ENCODE peak calls at places on chromosomes 2 and 18, in five cellular contexts. X is central memory CD8-positive, alpha-beta T cell; K is glomerular endothelial cell; O is AG04450; Z is thyroid gland. T is an unnamed sample.

GRCh38 chr18:9838144-9838877 is 47.5 kb upstream of the TXNDC2 start:
- DNase-seq in Z (peak; percentile 77), K (no peak), O (no peak), X (no peak), T (peak; percentile 33)

GRCh38 chr2:48398285-48399135 is 131.4 kb upstream of the STON1 start:
- DNase-seq in K (no peak), Z (no peak), X (no peak), O (no peak), T (no peak)

GRCh38 chr18:6024740-6025139 is 129.4 kb upstream of the TMEM200C start:
- DNase-seq in K (no peak), O (no peak), Z (no peak), X (no peak), T (no peak)

GRCh38 chr18:27423581-27423980 is 238.5 kb upstream of the CHST9 start:
- DNase-seq in X (no peak), Z (no peak), K (no peak), O (no peak), T (no peak)

GRCh38 chr2:170928824-170929685 is at the start of gene GORASP2:
- DNase-seq in X (peak; percentile 93), K (peak; percentile 97), O (peak; percentile 99), Z (peak; percentile 99), T (peak; percentile 98)

GRCh38 chr2:25000503-25001328 is 29.0 kb upstream of the DNAJC27 start:
- DNase-seq in X (no peak), O (peak; percentile 7), K (no peak), Z (no peak), T (no peak)

GRCh38 chr18:59663096-59663495 is 34.1 kb downstream of the CCBE1 start:
- DNase-seq in Z (no peak), O (no peak), K (no peak), X (no peak), T (no peak)

GRCh38 chr2:68487773-68488355 is 20.5 kb downstream of the APLF start:
- DNase-seq in O (no peak), Z (no peak), K (no peak), X (no peak), T (no peak)

GRCh38 chr2:177264209-177264538 is 353 bp downstream of the NFE2L2 start:
- DNase-seq in Z (peak; percentile 52), K (no peak), O (no peak), X (no peak), T (no peak)

GRCh38 chr2:233457356-233457755 is 103.1 kb downstream of the DGKD start:
- DNase-seq in O (no peak), X (no peak), Z (no peak), K (no peak), T (no peak)

GRCh38 chr18:40877096-40877495 is 1077.9 kb upstream of the PIK3C3 start:
- DNase-seq in O (peak; percentile 92), K (peak; percentile 41), X (no peak), Z (no peak), T (no peak)

GRCh38 chr2:240856151-240856980 is 12.3 kb upstream of the AGXT start:
- DNase-seq in X (no peak), Z (no peak), O (no peak), K (no peak), T (peak; percentile 27)

GRCh38 chr2:148531175-148532048 is 113.1 kb upstream of the EPC2 start:
- DNase-seq in O (no peak), K (no peak), X (no peak), Z (no peak), T (no peak)

GRCh38 chr2:55051026-55051866 is 995 bp upstream of the RTN4 start:
- DNase-seq in O (peak; percentile 99), K (peak; percentile 98), Z (peak; percentile 65), X (no peak), T (no peak)

GRCh38 chr2:10752236-10752635 is 30.8 kb downstream of the ATP6V1C2 start:
- DNase-seq in K (no peak), Z (no peak), X (no peak), O (no peak), T (no peak)

GRCh38 chr18:60873708-60874107 is 459.5 kb upstream of the CDH20 start:
- DNase-seq in O (no peak), Z (no peak), K (no peak), X (no peak), T (no peak)

GRCh38 chr18:470661-471501 is 29.6 kb downstream of the COLEC12 start:
- DNase-seq in K (no peak), O (no peak), X (no peak), Z (no peak), T (no peak)

GRCh38 chr2:8571286-8571791 is 110.5 kb upstream of the ID2 start:
- DNase-seq in O (no peak), X (no peak), Z (peak; percentile 37), K (no peak), T (no peak)

GRCh38 chr2:239951825-239952224 is 73.3 kb downstream of the NDUFA10 start:
- DNase-seq in Z (no peak), O (no peak), K (no peak), X (no peak), T (no peak)

GRCh38 chr2:179049546-179050311 is at the start of gene CCDC141:
- DNase-seq in X (no peak), O (no peak), K (no peak), Z (no peak), T (no peak)

GRCh38 chr2:239832995-239833727 is 192.0 kb downstream of the NDUFA10 start:
- DNase-seq in K (no peak), O (no peak), Z (no peak), X (peak; percentile 11), T (no peak)

GRCh38 chr2:136764397-136765255 is 719 bp upstream of the THSD7B start:
- DNase-seq in Z (no peak), K (no peak), X (no peak), O (no peak), T (peak; percentile 64)

GRCh38 chr2:43210467-43211303 is 15.7 kb downstream of the ZFP36L2 start:
- DNase-seq in X (no peak), Z (no peak), O (peak; percentile 73), K (no peak), T (no peak)

GRCh38 chr2:63189026-63189425 is 138.4 kb downstream of the OTX1 start:
- DNase-seq in X (no peak), Z (no peak), O (peak; percentile 16), K (no peak), T (peak; percentile 21)

GRCh38 chr2:233037078-233037477 is 4.6 kb downstream of the NEU2 start:
- DNase-seq in Z (no peak), K (no peak), X (no peak), O (no peak), T (no peak)

GRCh38 chr2:208358758-208359631 is 47.6 kb upstream of the PTH2R start:
- DNase-seq in Z (no peak), K (no peak), X (no peak), O (no peak), T (no peak)

GRCh38 chr18:59685501-59685900 is 11.7 kb downstream of the CCBE1 start:
- DNase-seq in Z (no peak), X (no peak), O (no peak), K (no peak), T (no peak)

GRCh38 chr2:208407667-208408066 is 1.1 kb downstream of the PTH2R start:
- DNase-seq in K (no peak), Z (no peak), X (no peak), O (no peak), T (no peak)

GRCh38 chr18:44602380-44602779 is 78.3 kb upstream of the SETBP1 start:
- DNase-seq in O (no peak), K (no peak), X (no peak), Z (no peak), T (no peak)

GRCh38 chr18:23259701-23260661 is 124.7 kb downstream of the CABLES1 start:
- DNase-seq in Z (peak; percentile 99), K (peak; percentile 96), O (peak; percentile 37), X (no peak), T (peak; percentile 73)

GRCh38 chr2:120418174-120418787 is 72.3 kb downstream of the INHBB start:
- DNase-seq in K (no peak), Z (no peak), O (no peak), X (no peak), T (no peak)

GRCh38 chr2:239157766-239158165 is 243.1 kb downstream of the HDAC4 start:
- DNase-seq in K (no peak), Z (no peak), X (no peak), O (no peak), T (peak; percentile 82)

GRCh38 chr18:22741318-22741717 is 191.8 kb upstream of the RBBP8 start:
- DNase-seq in O (no peak), Z (no peak), K (no peak), X (no peak), T (no peak)

GRCh38 chr2:17916584-17916983 is 38.1 kb downstream of the KCNS3 start:
- DNase-seq in X (no peak), O (no peak), Z (no peak), K (no peak), T (no peak)

GRCh38 chr2:121151311-121152109 is 133.5 kb downstream of the TFCP2L1 start:
- DNase-seq in K (no peak), X (no peak), O (no peak), Z (peak; percentile 46), T (no peak)

T was measured in H1.